ENCODE peak calls at places on chromosomes 1 and 21, in nine cellular contexts. M, J, U, G, Z, N, Y, D and I are unnamed samples.

GRCh38 chr1:66313446-66313845 is 220.5 kb upstream of the SGIP1 start:
- DNase-seq in Y (no peak), Z (no peak), J (no peak), N (peak; percentile 42), M (no peak), G (no peak), D (no peak), U (no peak), I (no peak)

GRCh38 chr1:67261646-67262045 is 46.0 kb upstream of the IL12RB2 start:
- DNase-seq in D (no peak), J (no peak), U (no peak), Z (no peak), N (no peak), Y (peak; percentile 11), G (no peak), M (no peak), I (no peak)

GRCh38 chr1:6858586-6858985 is 73.3 kb downstream of the CAMTA1 start:
- DNase-seq in Z (no peak), G (no peak), Y (no peak), J (no peak), N (no peak), M (no peak), D (no peak), U (no peak), I (no peak)

GRCh38 chr1:188261849-188262248 is 1433.1 kb downstream of the PLA2G4A start:
- DNase-seq in Z (no peak), G (no peak), N (no peak), D (no peak), U (no peak), M (no peak), J (no peak), Y (no peak), I (no peak)

GRCh38 chr1:43625063-43625780 is 24.7 kb upstream of the KDM4A start:
- DNase-seq in D (no peak), M (no peak), Y (no peak), G (no peak), U (no peak), Z (no peak), J (no peak), N (no peak), I (no peak)

GRCh38 chr21:45029968-45030636 is 44.3 kb upstream of the ADARB1 start:
- DNase-seq in G (no peak), Z (no peak), D (no peak), N (no peak), Y (no peak), U (no peak), M (no peak), J (no peak), I (no peak)

GRCh38 chr1:186894415-186894814 is 65.7 kb downstream of the PLA2G4A start:
- DNase-seq in G (no peak), J (no peak), Z (no peak), N (no peak), Y (no peak), D (no peak), U (no peak), M (no peak), I (no peak)

GRCh38 chr1:150221552-150221951 is 14.4 kb downstream of the ANP32E start:
- DNase-seq in M (no peak), Y (no peak), U (no peak), Z (no peak), G (no peak), N (peak; percentile 36), D (no peak), J (no peak), I (no peak)

GRCh38 chr21:38938343-38938742 is 132.6 kb downstream of the ETS2 start:
- DNase-seq in Z (no peak), M (no peak), N (no peak), Y (peak; percentile 16), J (no peak), G (peak; percentile 58), D (no peak), U (peak; percentile 49), I (no peak)

GRCh38 chr1:245332513-245332912 is 177.7 kb downstream of the KIF26B start:
- DNase-seq in M (no peak), N (no peak), U (peak; percentile 26), Y (no peak), J (no peak), G (no peak), Z (no peak), D (no peak), I (no peak)

GRCh38 chr1:246528933-246529731 is 22.1 kb upstream of the SMYD3 start:
- DNase-seq in Z (no peak), J (no peak), G (no peak), M (no peak), N (no peak), U (no peak), Y (no peak), D (no peak), I (no peak)

GRCh38 chr1:89166705-89167104 is 9.1 kb downstream of the GBP7 start:
- DNase-seq in N (no peak), M (no peak), Z (no peak), J (no peak), U (no peak), Y (no peak), G (no peak), D (no peak), I (no peak)

GRCh38 chr1:191453487-191453886 is 704.8 kb upstream of the RGS18 start:
- DNase-seq in J (no peak), D (no peak), Z (no peak), N (no peak), U (no peak), M (no peak), G (no peak), Y (no peak), I (no peak)

GRCh38 chr1:47703161-47703825 is 265.4 kb downstream of the FOXD2 start:
- DNase-seq in Z (no peak), U (no peak), M (no peak), D (no peak), Y (no peak), N (no peak), G (no peak), J (no peak), I (no peak)

GRCh38 chr21:40385883-40386282 is 461.1 kb downstream of the DSCAM start:
- DNase-seq in D (no peak), N (no peak), J (no peak), M (no peak), Y (no peak), U (no peak), G (no peak), Z (no peak), I (no peak)

GRCh38 chr1:211335507-211336157 is 9.0 kb downstream of the TRAF5 start:
- DNase-seq in D (no peak), M (no peak), N (no peak), Y (no peak), U (no peak), J (no peak), G (no peak), Z (no peak), I (no peak)

GRCh38 chr21:34933609-34934345 is 115.3 kb downstream of the RUNX1 start:
- DNase-seq in J (no peak), Y (no peak), N (no peak), G (no peak), M (no peak), U (peak; percentile 26), D (no peak), Z (no peak), I (no peak)

GRCh38 chr1:9269721-9270120 is 23.0 kb upstream of the SPSB1 start:
- DNase-seq in Y (no peak), U (no peak), J (no peak), M (no peak), N (no peak), D (no peak), Z (no peak), G (no peak), I (no peak)

GRCh38 chr21:44994581-44995171 is 54.8 kb downstream of the SLX9 start:
- DNase-seq in Z (no peak), J (no peak), G (no peak), D (no peak), N (no peak), Y (no peak), M (no peak), U (no peak), I (no peak)

GRCh38 chr21:45951676-45952075 is 29.9 kb upstream of the COL6A1 start:
- DNase-seq in J (no peak), Z (no peak), U (no peak), Y (no peak), D (no peak), M (no peak), N (no peak), G (no peak), I (no peak)